ENCODE peak calls at places on chromosome 18, in six cellular contexts. C is pancreas; F is head of caudate nucleus; Q is stimulated activated CD4-positive, alpha-beta T cell treated with anti-CD3 and anti-CD28 coated beads, TNF-alpha, amount 100 ng/mL, for 1 hour; Z is cardiac septum; L is activated T-cell treated with anti-CD3 and anti-CD28 coated beads, Interleukin-2, amount 50 U/mL, for 4 hours. D is an unnamed sample.

GRCh38 chr18:9637036-9637767 is 22.8 kb upstream of the PPP4R1 start:
- DNase-seq in C (no peak), F (no peak), Q (no peak), Z (no peak), L (no peak), D (no peak)

GRCh38 chr18:2656237-2657042 is 914 bp downstream of the SMCHD1 start:
- DNase-seq in C (peak), F (peak), Q (peak), Z (peak), L (peak), D (peak)

GRCh38 chr18:55780591-55781071 is 192.6 kb upstream of the TCF4 start:
- DNase-seq in C (no peak), F (no peak), Q (no peak), Z (no peak), L (no peak), D (no peak)

GRCh38 chr18:39742015-39742466 is 2176.4 kb upstream of the CELF4 start:
- DNase-seq in C (no peak), F (no peak), Q (no peak), Z (no peak), L (no peak), D (no peak)

GRCh38 chr18:7454429-7454828 is 112.7 kb upstream of the PTPRM start:
- DNase-seq in C (no peak), F (no peak), Q (no peak), Z (no peak), L (no peak), D (no peak)

GRCh38 chr18:8783335-8783993 is 78.1 kb downstream of the MTCL1 start:
- DNase-seq in C (no peak), F (no peak), Q (no peak), Z (no peak), L (no peak), D (no peak)

GRCh38 chr18:6854811-6855210 is 125.3 kb downstream of the ARHGAP28 start:
- DNase-seq in C (no peak), F (no peak), Q (no peak), Z (no peak), L (no peak), D (no peak)

GRCh38 chr18:78977627-78978271 is 1.9 kb upstream of the SALL3 start:
- DNase-seq in C (no peak), F (no peak), Q (no peak), Z (no peak), L (no peak), D (no peak)

GRCh38 chr18:58231930-58232329 is 187.9 kb downstream of the NEDD4L start:
- DNase-seq in C (no peak), F (no peak), Q (no peak), Z (no peak), L (no peak), D (no peak)

GRCh38 chr18:34590503-34590902 is 119.6 kb upstream of the DTNA start:
- DNase-seq in C (no peak), F (no peak), Q (no peak), Z (no peak), L (no peak), D (no peak)

GRCh38 chr18:36428431-36429029 is 131.0 kb downstream of the FHOD3 start:
- DNase-seq in C (no peak), F (no peak), Q (no peak), Z (no peak), L (no peak), D (no peak)

GRCh38 chr18:34493566-34494358 is 216.3 kb upstream of the DTNA start:
- DNase-seq in C (peak), F (peak), Q (no peak), Z (peak), L (no peak), D (peak)

GRCh38 chr18:61894751-61895524 is 2.1 kb upstream of the RNF152 start:
- DNase-seq in C (no peak), F (no peak), Q (no peak), Z (no peak), L (no peak), D (no peak)

GRCh38 chr18:43485565-43485964 is 208.3 kb upstream of the SYT4 start:
- DNase-seq in C (no peak), F (no peak), Q (no peak), Z (no peak), L (no peak), D (no peak)

GRCh38 chr18:34543940-34544339 is 166.2 kb upstream of the DTNA start:
- DNase-seq in C (no peak), F (no peak), Q (no peak), Z (no peak), L (no peak), D (no peak)

GRCh38 chr18:9017170-9017899 is 85.2 kb upstream of the NDUFV2 start:
- DNase-seq in C (no peak), F (peak), Q (peak), Z (peak), L (peak), D (peak)

GRCh38 chr18:22828171-22828570 is 105.0 kb upstream of the RBBP8 start:
- DNase-seq in C (no peak), F (no peak), Q (no peak), Z (no peak), L (no peak), D (peak)

GRCh38 chr18:10822457-10822856 is 296.6 kb downstream of the NAPG start:
- DNase-seq in C (no peak), F (no peak), Q (no peak), Z (no peak), L (no peak), D (no peak)

GRCh38 chr18:80147037-80147417 is 38.0 kb downstream of the ADNP2 start:
- DNase-seq in C (no peak), F (no peak), Q (no peak), Z (no peak), L (no peak), D (no peak)

GRCh38 chr18:47717257-47717656 is 213.2 kb downstream of the SMAD2 start:
- DNase-seq in C (no peak), F (peak), Q (no peak), Z (no peak), L (no peak), D (no peak)